ENCODE peak calls at places on chromosomes 7 and 10, in nine cellular contexts. C is choroid plexus epithelial cell; I is erythroblast; D is stimulated activated CD4-positive, alpha-beta T cell treated with anti-CD3 and anti-CD28 coated beads, Interleukin-1b, Interleukin-23, amount 100 ng/mL, for 4 hours; U is Daoy; Y is epithelial cell of prostate; X is uterus; O is neural progenitor cell; L is WTC11. B is an unnamed sample.

GRCh38 chr10:10138685-10139084 is 879.0 kb upstream of the CELF2 start:
- DNase-seq in C (peak; percentile 9), I (no peak), D (no peak), U (no peak), Y (no peak), X (no peak), O (no peak), L (no peak), B (no peak)

GRCh38 chr7:114656471-114656870 is 241.9 kb downstream of the FOXP2 start:
- DNase-seq in C (no peak), I (no peak), D (no peak), U (no peak), Y (no peak), X (no peak), O (no peak), L (no peak), B (no peak)

GRCh38 chr7:5777932-5778331 is 3.5 kb downstream of the RNF216 start:
- DNase-seq in C (no peak), I (no peak), D (no peak), U (no peak), Y (no peak), X (no peak), O (no peak), L (no peak), B (no peak)

GRCh38 chr7:1743481-1744230 is 73.6 kb downstream of the ELFN1 start:
- DNase-seq in C (no peak), I (no peak), D (no peak), U (no peak), Y (no peak), X (no peak), O (no peak), L (no peak), B (no peak)

GRCh38 chr10:125962200-125962599 is 65.8 kb downstream of the FANK1 start:
- DNase-seq in C (no peak), I (no peak), D (no peak), U (no peak), Y (no peak), X (no peak), O (no peak), L (no peak), B (no peak)

GRCh38 chr10:35004651-35005050 is 85.5 kb downstream of the CUL2 start:
- DNase-seq in C (peak; percentile 57), I (no peak), D (no peak), U (no peak), Y (no peak), X (no peak), O (no peak), L (no peak), B (no peak)

GRCh38 chr7:101841328-101841727 is 23.9 kb downstream of the CUX1 start:
- DNase-seq in C (no peak), I (no peak), D (no peak), U (no peak), Y (no peak), X (no peak), O (no peak), L (no peak), B (no peak)

GRCh38 chr10:68560201-68560915 is at the start of gene TET1:
- DNase-seq in C (peak; percentile 55), I (peak; percentile 56), D (no peak), U (peak; percentile 46), Y (no peak), X (peak; percentile 69), O (peak; percentile 92), L (peak; percentile 90), B (peak; percentile 87)

GRCh38 chr10:14880201-14880600 is 1.5 kb downstream of the SUV39H2 start:
- DNase-seq in C (no peak), I (peak; percentile 22), D (no peak), U (no peak), Y (no peak), X (no peak), O (no peak), L (no peak), B (no peak)

GRCh38 chr7:78516450-78516849 is 717.9 kb downstream of the PHTF2 start:
- DNase-seq in C (no peak), I (no peak), D (no peak), U (no peak), Y (no peak), X (no peak), O (no peak), L (no peak), B (no peak)

GRCh38 chr7:151824285-151824950 is 52.5 kb downstream of the PRKAG2 start:
- DNase-seq in C (no peak), I (no peak), D (no peak), U (no peak), Y (no peak), X (peak; percentile 35), O (no peak), L (no peak), B (no peak)

GRCh38 chr10:6343321-6344010 is 140.7 kb downstream of the PFKFB3 start:
- DNase-seq in C (no peak), I (no peak), D (no peak), U (no peak), Y (no peak), X (no peak), O (no peak), L (no peak), B (no peak)

GRCh38 chr10:17335065-17335464 is 107.0 kb downstream of the VIM start:
- DNase-seq in C (peak; percentile 66), I (no peak), D (no peak), U (no peak), Y (peak; percentile 14), X (no peak), O (no peak), L (no peak), B (no peak)

GRCh38 chr7:158860394-158860793 is 4.0 kb downstream of the DYNC2I1 start:
- DNase-seq in C (no peak), I (no peak), D (no peak), U (no peak), Y (no peak), X (no peak), O (no peak), L (no peak), B (no peak)

GRCh38 chr10:16944081-16944922 is 127.1 kb upstream of the RSU1 start:
- DNase-seq in C (peak; percentile 44), I (no peak), D (no peak), U (no peak), Y (no peak), X (no peak), O (no peak), L (no peak), B (no peak)

GRCh38 chr10:72638586-72639440 is 12.9 kb upstream of the MICU1 start:
- DNase-seq in C (no peak), I (no peak), D (no peak), U (no peak), Y (no peak), X (no peak), O (no peak), L (no peak), B (no peak)

GRCh38 chr10:29392376-29393021 is 103.6 kb downstream of the LYZL1 start:
- DNase-seq in C (peak; percentile 76), I (peak; percentile 14), D (no peak), U (peak; percentile 37), Y (no peak), X (no peak), O (peak; percentile 78), L (peak; percentile 64), B (peak; percentile 64)

GRCh38 chr10:118045842-118046490 is 775 bp downstream of the RAB11FIP2 start:
- DNase-seq in C (no peak), I (peak; percentile 59), D (no peak), U (peak; percentile 42), Y (no peak), X (peak; percentile 65), O (no peak), L (peak; percentile 54), B (no peak)

GRCh38 chr7:40706829-40707228 is 572.0 kb downstream of the SUGCT start:
- DNase-seq in C (no peak), I (no peak), D (no peak), U (no peak), Y (no peak), X (no peak), O (no peak), L (no peak), B (no peak)

GRCh38 chr7:30225863-30226361 is 58.5 kb upstream of the ZNRF2 start:
- DNase-seq in C (peak; percentile 52), I (no peak), D (no peak), U (peak; percentile 92), Y (peak; percentile 96), X (peak; percentile 41), O (no peak), L (no peak), B (no peak)

GRCh38 chr10:104139221-104139620 is 17.2 kb downstream of the SFR1 start:
- DNase-seq in C (peak; percentile 41), I (peak; percentile 5), D (no peak), U (peak; percentile 13), Y (no peak), X (no peak), O (peak; percentile 13), L (no peak), B (no peak)

GRCh38 chr10:119246862-119247549 is 39.6 kb downstream of the GRK5 start:
- DNase-seq in C (peak; percentile 95), I (no peak), D (no peak), U (peak; percentile 40), Y (no peak), X (peak; percentile 38), O (no peak), L (no peak), B (no peak)

GRCh38 chr10:79007037-79007842 is 61.5 kb upstream of the ZMIZ1 start:
- DNase-seq in C (no peak), I (no peak), D (no peak), U (no peak), Y (no peak), X (peak; percentile 54), O (no peak), L (no peak), B (no peak)

GRCh38 chr10:57825015-57825414 is 442.7 kb downstream of the IPMK start:
- DNase-seq in C (no peak), I (no peak), D (no peak), U (no peak), Y (no peak), X (no peak), O (no peak), L (no peak), B (no peak)

GRCh38 chr10:13993169-13993568 is 337.6 kb downstream of the FRMD4A start:
- DNase-seq in C (peak; percentile 64), I (no peak), D (no peak), U (no peak), Y (no peak), X (peak; percentile 77), O (no peak), L (no peak), B (no peak)

GRCh38 chr10:78224602-78225001 is 190.9 kb downstream of the RPS24 start:
- DNase-seq in C (no peak), I (no peak), D (no peak), U (peak; percentile 45), Y (no peak), X (no peak), O (no peak), L (no peak), B (no peak)

GRCh38 chr10:89502556-89502955 is 32.8 kb downstream of the SLC16A12 start:
- DNase-seq in C (peak; percentile 94), I (no peak), D (no peak), U (no peak), Y (peak; percentile 20), X (no peak), O (no peak), L (no peak), B (no peak)

GRCh38 chr7:131383937-131384635 is 56.4 kb downstream of the MKLN1 start:
- DNase-seq in C (no peak), I (peak; percentile 22), D (no peak), U (no peak), Y (no peak), X (no peak), O (no peak), L (no peak), B (no peak)

GRCh38 chr7:149456770-149457421 is 4.0 kb downstream of the ZNF777 start:
- DNase-seq in C (no peak), I (no peak), D (no peak), U (no peak), Y (no peak), X (no peak), O (no peak), L (no peak), B (no peak)

GRCh38 chr7:157235357-157236018 is 96.8 kb downstream of the UBE3C start:
- DNase-seq in C (peak; percentile 66), I (no peak), D (no peak), U (peak; percentile 34), Y (no peak), X (no peak), O (no peak), L (no peak), B (no peak)

GRCh38 chr7:96973986-96974385 is 31.4 kb upstream of the DLX6 start:
- DNase-seq in C (peak; percentile 8), I (no peak), D (no peak), U (peak; percentile 78), Y (no peak), X (no peak), O (no peak), L (no peak), B (no peak)

B was measured in nephron progenitor cell.